ENCODE peak calls at places on chromosomes 12 and 14, in seven cellular contexts. E is WTC11; V is activated CD8-positive, alpha-beta memory T cell treated with anti-CD3 and anti-CD28 coated beads for 4 hours; H is neural crest cell; I is RWPE1; N is GM10248; Q is hypothalamus. R is an unnamed sample.

GRCh38 chr14:99517643-99518381 is 36.6 kb downstream of the CCNK start:
- DNase-seq in E (no peak), H (no peak), N (no peak), I (no peak), V (no peak), Q (no peak), R (no peak)

GRCh38 chr12:132881853-132882252 is 5.6 kb downstream of the CHFR start:
- DNase-seq in V (no peak), I (no peak), H (no peak), N (no peak), Q (no peak), E (no peak), R (no peak)

GRCh38 chr12:39605501-39605900 is 14.1 kb downstream of the ABCD2 start:
- DNase-seq in I (peak), Q (no peak), V (no peak), N (no peak), E (no peak), H (no peak), R (no peak)

GRCh38 chr14:97380539-97380941 is 583.4 kb downstream of the VRK1 start:
- DNase-seq in Q (no peak), V (peak), E (no peak), N (no peak), H (no peak), I (peak), R (no peak)

GRCh38 chr12:110347767-110348166 is 55.7 kb downstream of the ANAPC7 start:
- DNase-seq in H (no peak), I (no peak), Q (no peak), V (no peak), N (no peak), E (no peak), R (no peak)

GRCh38 chr12:118402251-118402650 is 25.9 kb downstream of the SUDS3 start:
- DNase-seq in H (no peak), N (no peak), E (no peak), I (no peak), V (no peak), Q (no peak), R (no peak)

GRCh38 chr12:123938679-123939480 is 33.8 kb downstream of the CCDC92 start:
- DNase-seq in N (no peak), E (peak), Q (no peak), V (no peak), I (no peak), H (peak), R (peak)

GRCh38 chr14:104326848-104327247 is 188.5 kb downstream of the KIF26A start:
- DNase-seq in H (no peak), E (no peak), I (no peak), Q (no peak), V (no peak), N (no peak), R (no peak)

GRCh38 chr12:3896851-3897351 is 23.7 kb upstream of the PARP11 start:
- DNase-seq in V (no peak), Q (peak), I (no peak), E (no peak), H (no peak), N (no peak), R (peak)